ENCODE peak calls at places on chromosomes 12 and 14, in seven cellular contexts. L is NT2/D1, V is K562, J is SK-N-SH, F is HCT116, U is H1, M is GM12878. Y is an unnamed sample.

GRCh38 chr12:6450869-6451347 is 934 bp upstream of the TAPBPL start:
- DNase-seq in L (peak; percentile 84), U (no peak), J (no peak), F (no peak), V (no peak), M (no peak), Y (no peak)

GRCh38 chr12:52440821-52441319 is 6.7 kb upstream of the KRT75 start:
- DNase-seq in M (no peak), J (no peak), V (no peak), F (peak; percentile 73), L (no peak), U (no peak), Y (no peak)

GRCh38 chr14:32202468-32202865 is 602 bp downstream of the RNU6-8 start:
- DNase-seq in L (no peak), V (peak; percentile 9), F (no peak), U (no peak), J (peak; percentile 19), M (no peak), Y (peak; percentile 60)

GRCh38 chr14:64763801-64764511 is 59.7 kb downstream of the PLEKHG3 start:
- DNase-seq in F (no peak), L (no peak), J (peak; percentile 50), M (no peak), V (no peak), U (no peak), Y (no peak)

GRCh38 chr12:4539167-4539870 is 629 bp downstream of the RAD51AP1 start:
- DNase-seq in M (no peak), F (no peak), L (no peak), U (no peak), V (peak; percentile 10), J (no peak), Y (no peak)

GRCh38 chr14:89507926-89508460 is 91.0 kb upstream of the FOXN3 start:
- DNase-seq in U (no peak), J (no peak), L (no peak), F (peak; percentile 38), M (no peak), V (no peak), Y (no peak)

GRCh38 chr12:12157424-12157823 is 86.7 kb downstream of the BCL2L14 start:
- DNase-seq in M (no peak), F (no peak), L (no peak), J (no peak), U (no peak), V (no peak), Y (no peak)

GRCh38 chr14:23364164-23364571 is 804 bp downstream of the EFS start:
- DNase-seq in J (peak; percentile 81), U (no peak), V (no peak), F (no peak), L (no peak), M (no peak), Y (no peak)

GRCh38 chr12:22238211-22238610 is 96.3 kb downstream of the ST8SIA1 start:
- DNase-seq in M (no peak), L (no peak), J (no peak), V (no peak), F (no peak), U (no peak), Y (no peak)

GRCh38 chr14:90253826-90254225 is 2.5 kb upstream of the PSMC1 start:
- DNase-seq in J (no peak), F (no peak), M (no peak), L (no peak), V (no peak), U (no peak), Y (no peak)

GRCh38 chr12:24724765-24725307 is 224.1 kb downstream of the BCAT1 start:
- DNase-seq in F (no peak), L (no peak), V (no peak), M (no peak), J (no peak), U (no peak), Y (no peak)

GRCh38 chr12:114982760-114983159 is 298.8 kb upstream of the TBX3 start:
- DNase-seq in V (peak; percentile 2), F (no peak), U (no peak), M (no peak), J (peak; percentile 21), L (no peak), Y (no peak)

GRCh38 chr14:100828448-100828834 is 2.5 kb downstream of the MEG3 start:
- DNase-seq in V (no peak), J (no peak), F (no peak), U (no peak), L (no peak), M (no peak), Y (no peak)

GRCh38 chr14:61577506-61577931 is 117.8 kb upstream of the HIF1A start:
- DNase-seq in V (no peak), F (no peak), L (no peak), M (no peak), J (peak; percentile 69), U (no peak), Y (no peak)

GRCh38 chr12:110120878-110121277 is 3.3 kb upstream of the IFT81 start:
- DNase-seq in J (no peak), L (no peak), U (no peak), M (no peak), F (no peak), V (no peak), Y (no peak)

GRCh38 chr14:93818857-93819256 is 30.6 kb upstream of the PRIMA1 start:
- DNase-seq in F (no peak), J (no peak), U (no peak), L (no peak), M (no peak), V (no peak), Y (no peak)

GRCh38 chr12:64566122-64566521 is 44.2 kb upstream of the RASSF3 start:
- DNase-seq in V (no peak), L (no peak), F (no peak), U (no peak), M (no peak), J (no peak), Y (no peak)

GRCh38 chr12:93484315-93484981 is 17.1 kb downstream of the MRPL42 start:
- DNase-seq in F (no peak), V (no peak), U (no peak), M (no peak), J (no peak), L (no peak), Y (no peak)

GRCh38 chr12:59929091-59929490 is 333.3 kb downstream of the SLC16A7 start:
- DNase-seq in F (no peak), V (no peak), J (no peak), M (no peak), U (no peak), L (no peak), Y (no peak)
- TF ChIP-seq YY1 in F (no peak), V (no peak), J (no peak), M (no peak), U (no peak), L (no peak), Y (no peak)

DNA sequence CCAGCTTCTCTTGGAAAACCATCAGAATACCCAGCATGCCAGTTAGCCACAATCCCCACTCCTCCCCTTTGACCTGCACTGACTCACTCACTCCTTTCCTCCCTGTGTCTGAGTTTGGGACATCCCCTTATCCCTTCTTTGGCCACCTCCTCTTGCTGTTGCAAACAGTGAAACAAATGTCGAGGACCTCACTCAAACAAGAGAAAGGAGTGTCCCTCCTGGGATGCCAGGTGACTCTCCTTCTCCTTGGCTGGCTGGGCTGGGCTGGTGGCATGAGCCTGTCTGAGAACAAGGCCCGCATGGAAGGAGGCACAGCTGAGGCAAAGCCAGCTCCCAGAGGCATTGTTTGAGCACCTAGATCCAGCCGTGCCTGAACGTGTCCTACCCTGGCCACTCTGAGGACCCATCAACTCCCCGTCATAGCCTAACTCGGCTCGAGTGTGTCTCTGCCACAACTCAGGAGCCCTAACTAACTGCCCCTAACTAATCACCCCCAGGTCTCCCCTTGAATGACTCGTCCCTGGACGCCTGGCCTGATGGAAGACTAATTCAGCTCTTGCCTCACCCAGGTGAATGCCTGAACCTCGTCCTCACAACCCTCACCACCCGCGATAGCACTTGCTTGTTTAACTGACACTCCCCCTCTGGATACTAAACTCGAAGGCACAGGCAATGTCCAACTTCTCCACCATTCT is 43.0 kb downstream of the NCOR2 start:
- DNase-seq in L (no peak), V (no peak), U (no peak), J (no peak), M (no peak), F (no peak), Y (no peak)
- TF ChIP-seq YY1 in L (no peak), V (no peak), U (no peak), J (no peak), M (no peak), F (no peak), Y (no peak)

GRCh38 chr12:107731376-107731775 is 29.6 kb downstream of the PRDM4 start:
- DNase-seq in U (no peak), F (no peak), J (no peak), V (no peak), L (no peak), M (no peak), Y (no peak)

GRCh38 chr12:107732365-107732764 is 28.6 kb downstream of the PRDM4 start:
- DNase-seq in M (no peak), U (no peak), V (no peak), J (no peak), L (no peak), F (no peak), Y (no peak)

GRCh38 chr12:107734139-107734538 is 26.8 kb downstream of the PRDM4 start:
- DNase-seq in F (no peak), U (no peak), V (no peak), J (no peak), M (no peak), L (no peak), Y (no peak)

GRCh38 chr12:107730942-107731341 is 30.0 kb downstream of the PRDM4 start:
- DNase-seq in J (no peak), M (no peak), L (no peak), V (no peak), F (no peak), U (no peak), Y (no peak)

DNA sequence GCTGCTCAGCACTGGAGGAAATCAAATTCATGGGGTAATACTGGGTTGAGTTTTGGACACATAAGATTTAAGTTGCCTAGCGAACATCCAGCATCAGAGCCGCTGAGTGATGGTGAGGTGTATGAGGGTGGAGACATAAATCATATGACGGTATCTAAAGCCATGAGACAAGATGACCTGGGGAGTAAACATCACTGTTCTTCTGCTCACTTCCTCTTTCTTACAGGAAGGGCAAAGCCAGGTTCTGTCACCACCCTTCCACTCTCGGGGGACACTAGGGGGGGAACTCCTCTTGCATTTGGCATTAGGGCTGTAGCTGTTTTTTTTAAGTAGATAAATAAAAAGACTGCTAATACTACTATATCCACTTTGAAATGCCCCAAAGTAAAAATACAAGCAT is 24.0 kb downstream of the PRDM4 start:
- DNase-seq in J (no peak), F (no peak), V (peak; percentile 19), U (no peak), L (no peak), M (peak; percentile 57), Y (no peak)
- TF ChIP-seq YY1 in J (no peak), F (no peak), V (no peak), U (no peak), L (no peak), M (no peak), Y (no peak)

DNA sequence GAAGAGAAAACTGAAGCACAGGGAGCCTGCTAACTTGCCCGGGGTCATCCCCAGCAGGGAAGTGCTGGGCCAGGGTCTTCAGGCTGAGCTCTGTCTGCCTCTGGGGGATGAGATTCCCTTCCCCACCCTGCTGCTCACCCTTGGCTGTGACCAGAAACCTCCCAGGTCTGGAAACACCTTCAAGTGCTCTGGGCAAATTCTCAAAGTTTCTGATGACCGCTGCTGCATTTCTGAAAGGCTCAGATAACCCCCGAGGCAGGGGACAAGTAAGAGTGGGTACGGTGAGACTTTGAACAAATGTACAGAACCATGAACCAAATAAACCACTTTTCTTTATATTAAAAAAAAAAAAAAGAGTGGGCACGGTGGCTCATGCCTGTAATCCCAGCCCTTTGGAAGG is 41.3 kb downstream of the LTBP2 start:
- DNase-seq in F (no peak), L (no peak), J (no peak), U (no peak), M (no peak), V (no peak), Y (no peak)
- TF ChIP-seq YY1 in F (no peak), L (no peak), J (no peak), U (no peak), M (no peak), V (no peak), Y (no peak)

Y was measured in HepG2.